ENCODE peak calls at places on chromosomes 5 and 9, in five cellular contexts. X is ACHN, G is SK-N-SH, K is nucleus accumbens, M is keratinocyte. B is an unnamed sample.

GRCh38 chr5:79938468-79938867 is 52.6 kb downstream of the MTX3 start:
- DNase-seq in X (no peak), G (no peak), K (no peak), M (peak), B (no peak)

GRCh38 chr9:90095682-90096081 is 490.9 kb downstream of the GADD45G start:
- DNase-seq in X (no peak), G (peak), K (no peak), M (no peak), B (no peak)

GRCh38 chr9:135602789-135603481 is 36.4 kb downstream of the GLT6D1 start:
- DNase-seq in X (peak), G (peak), K (no peak), M (no peak), B (peak)

GRCh38 chr5:153641183-153641688 is 150.8 kb downstream of the GRIA1 start:
- DNase-seq in X (no peak), G (no peak), K (no peak), M (no peak), B (no peak)

GRCh38 chr9:73152953-73153352 is 1.3 kb downstream of the ANXA1 start:
- DNase-seq in X (no peak), G (no peak), K (no peak), M (no peak), B (no peak)

GRCh38 chr5:163696270-163696887 is 191.0 kb downstream of the MAT2B start:
- DNase-seq in X (peak), G (peak), K (no peak), M (no peak), B (peak)

GRCh38 chr5:464446-464842 is 21.5 kb downstream of the EXOC3 start:
- DNase-seq in X (no peak), G (no peak), K (no peak), M (no peak), B (no peak)

GRCh38 chr5:143759368-143760136 is 52.4 kb upstream of the HMHB1 start:
- DNase-seq in X (no peak), G (no peak), K (no peak), M (no peak), B (no peak)

GRCh38 chr9:113742471-113742870 is 133.6 kb upstream of the ZNF618 start:
- DNase-seq in X (no peak), G (no peak), K (no peak), M (no peak), B (no peak)

GRCh38 chr9:99189887-99190596 is 31.7 kb downstream of the ALG2 start:
- DNase-seq in X (no peak), G (no peak), K (no peak), M (no peak), B (no peak)

GRCh38 chr5:6962256-6962655 is 249.0 kb downstream of the TENT4A start:
- DNase-seq in X (no peak), G (no peak), K (no peak), M (no peak), B (no peak)

GRCh38 chr9:19650292-19650691 is 138.5 kb downstream of the SLC24A2 start:
- DNase-seq in X (no peak), G (no peak), K (no peak), M (no peak), B (no peak)

GRCh38 chr9:76905984-76906861 is at the start of gene PRUNE2:
- DNase-seq in X (peak), G (peak), K (peak), M (peak), B (peak)

GRCh38 chr5:55569513-55569865 is 34.7 kb upstream of the PLPP1 start:
- DNase-seq in X (no peak), G (no peak), K (no peak), M (no peak), B (no peak)

GRCh38 chr9:69601698-69602097 is 70.5 kb downstream of the APBA1 start:
- DNase-seq in X (no peak), G (no peak), K (no peak), M (no peak), B (no peak)

GRCh38 chr9:72271617-72272478 is 93.2 kb downstream of the ZFAND5 start:
- DNase-seq in X (peak), G (peak), K (no peak), M (no peak), B (peak)

GRCh38 chr9:129411501-129412175 is 209.3 kb downstream of the C9orf50 start:
- DNase-seq in X (no peak), G (no peak), K (no peak), M (no peak), B (no peak)

GRCh38 chr5:67773439-67773988 is 442.0 kb upstream of the PIK3R1 start:
- DNase-seq in X (no peak), G (no peak), K (peak), M (no peak), B (peak)

GRCh38 chr9:130681769-130682489 is 11.7 kb upstream of the EXOSC2 start:
- DNase-seq in X (no peak), G (no peak), K (peak), M (no peak), B (no peak)

GRCh38 chr5:75567710-75568109 is 43.5 kb upstream of the ANKDD1B start:
- DNase-seq in X (peak), G (no peak), K (no peak), M (no peak), B (no peak)

GRCh38 chr9:119400607-119401006 is 31.4 kb upstream of the BRINP1 start:
- DNase-seq in X (no peak), G (no peak), K (no peak), M (no peak), B (no peak)

GRCh38 chr5:131389096-131389868 is 125.4 kb downstream of the CDC42SE2 start:
- DNase-seq in X (no peak), G (no peak), K (no peak), M (no peak), B (no peak)

GRCh38 chr9:124346347-124347163 is 68.7 kb downstream of the PSMB7 start:
- DNase-seq in X (no peak), G (no peak), K (no peak), M (no peak), B (no peak)